ENCODE peak calls at places on chromosomes 4 and X, in ten cellular contexts. One of them, this sample, is unnamed.

GRCh38 chrX:108464604-108465003 is 25.0 kb downstream of the COL4A5 start:
- DNase-seq in body of pancreas: no peak
- DNase-seq in HT-29: no peak
- DNase-seq in activated CD4-positive, alpha-beta T cell treated with anti-CD3 and anti-CD28 coated beads, Interleukin-2, amount 50 U/mL, for 24 hours: no peak
- DNase-seq in nephron progenitor cell: no peak
- DNase-seq in heart right ventricle: no peak
- DNase-seq in ascending aorta: no peak
- DNase-seq in NCI-H1105: no peak
- DNase-seq in T47D: peak; percentile 57
- DNase-seq in SK-N-DZ: no peak
- DNase-seq in this sample: no peak

GRCh38 chr4:73520821-73521220 is 39.3 kb downstream of the AFM start:
- DNase-seq in ascending aorta: no peak
- DNase-seq in nephron progenitor cell: no peak
- DNase-seq in NCI-H1105: no peak
- DNase-seq in T47D: no peak
- DNase-seq in body of pancreas: no peak
- DNase-seq in SK-N-DZ: no peak
- DNase-seq in HT-29: no peak
- DNase-seq in heart right ventricle: no peak
- DNase-seq in activated CD4-positive, alpha-beta T cell treated with anti-CD3 and anti-CD28 coated beads, Interleukin-2, amount 50 U/mL, for 24 hours: no peak
- DNase-seq in this sample: no peak

GRCh38 chr4:161252520-161253141 is 911.2 kb downstream of the FSTL5 start:
- DNase-seq in T47D: peak; percentile 60
- DNase-seq in body of pancreas: no peak
- DNase-seq in SK-N-DZ: peak; percentile 37
- DNase-seq in nephron progenitor cell: no peak
- DNase-seq in ascending aorta: no peak
- DNase-seq in activated CD4-positive, alpha-beta T cell treated with anti-CD3 and anti-CD28 coated beads, Interleukin-2, amount 50 U/mL, for 24 hours: no peak
- DNase-seq in heart right ventricle: no peak
- DNase-seq in HT-29: peak; percentile 32
- DNase-seq in NCI-H1105: no peak
- DNase-seq in this sample: no peak

GRCh38 chr4:77196866-77197265 is 39.9 kb downstream of the CCNG2 start:
- DNase-seq in body of pancreas: no peak
- DNase-seq in activated CD4-positive, alpha-beta T cell treated with anti-CD3 and anti-CD28 coated beads, Interleukin-2, amount 50 U/mL, for 24 hours: no peak
- DNase-seq in T47D: no peak
- DNase-seq in heart right ventricle: no peak
- DNase-seq in nephron progenitor cell: no peak
- DNase-seq in SK-N-DZ: no peak
- DNase-seq in NCI-H1105: no peak
- DNase-seq in HT-29: no peak
- DNase-seq in ascending aorta: no peak
- DNase-seq in this sample: no peak

GRCh38 chrX:133660356-133660755 is 245.1 kb upstream of the GPC4 start:
- DNase-seq in body of pancreas: no peak
- DNase-seq in T47D: no peak
- DNase-seq in NCI-H1105: no peak
- DNase-seq in SK-N-DZ: no peak
- DNase-seq in ascending aorta: no peak
- DNase-seq in activated CD4-positive, alpha-beta T cell treated with anti-CD3 and anti-CD28 coated beads, Interleukin-2, amount 50 U/mL, for 24 hours: no peak
- DNase-seq in HT-29: no peak
- DNase-seq in nephron progenitor cell: no peak
- DNase-seq in heart right ventricle: no peak
- DNase-seq in this sample: no peak

GRCh38 chr4:102614801-102615200 is 113.6 kb downstream of the NFKB1 start:
- DNase-seq in T47D: no peak
- DNase-seq in body of pancreas: no peak
- DNase-seq in activated CD4-positive, alpha-beta T cell treated with anti-CD3 and anti-CD28 coated beads, Interleukin-2, amount 50 U/mL, for 24 hours: no peak
- DNase-seq in NCI-H1105: no peak
- DNase-seq in ascending aorta: no peak
- DNase-seq in SK-N-DZ: no peak
- DNase-seq in nephron progenitor cell: no peak
- DNase-seq in HT-29: no peak
- DNase-seq in heart right ventricle: no peak
- DNase-seq in this sample: no peak

GRCh38 chr4:181662383-181662782 is 580.8 kb upstream of the TENM3 start:
- DNase-seq in ascending aorta: no peak
- DNase-seq in NCI-H1105: peak; percentile 5
- DNase-seq in nephron progenitor cell: no peak
- DNase-seq in heart right ventricle: no peak
- DNase-seq in HT-29: no peak
- DNase-seq in T47D: peak; percentile 9
- DNase-seq in activated CD4-positive, alpha-beta T cell treated with anti-CD3 and anti-CD28 coated beads, Interleukin-2, amount 50 U/mL, for 24 hours: no peak
- DNase-seq in SK-N-DZ: no peak
- DNase-seq in body of pancreas: no peak
- DNase-seq in this sample: no peak

GRCh38 chrX:153882086-153882498 is 3.9 kb downstream of the L1CAM start:
- DNase-seq in nephron progenitor cell: no peak
- DNase-seq in T47D: no peak
- DNase-seq in activated CD4-positive, alpha-beta T cell treated with anti-CD3 and anti-CD28 coated beads, Interleukin-2, amount 50 U/mL, for 24 hours: no peak
- DNase-seq in HT-29: no peak
- DNase-seq in SK-N-DZ: no peak
- DNase-seq in ascending aorta: no peak
- DNase-seq in NCI-H1105: no peak
- DNase-seq in heart right ventricle: no peak
- DNase-seq in body of pancreas: no peak
- DNase-seq in this sample: no peak

GRCh38 chrX:135543924-135544323 is 23.5 kb downstream of the INTS6L start:
- DNase-seq in T47D: no peak
- DNase-seq in SK-N-DZ: no peak
- DNase-seq in body of pancreas: no peak
- DNase-seq in nephron progenitor cell: no peak
- DNase-seq in ascending aorta: no peak
- DNase-seq in activated CD4-positive, alpha-beta T cell treated with anti-CD3 and anti-CD28 coated beads, Interleukin-2, amount 50 U/mL, for 24 hours: no peak
- DNase-seq in NCI-H1105: no peak
- DNase-seq in HT-29: peak; percentile 11
- DNase-seq in heart right ventricle: no peak
- DNase-seq in this sample: no peak

GRCh38 chr4:11724731-11725130 is 296.0 kb upstream of the HS3ST1 start:
- DNase-seq in activated CD4-positive, alpha-beta T cell treated with anti-CD3 and anti-CD28 coated beads, Interleukin-2, amount 50 U/mL, for 24 hours: no peak
- DNase-seq in NCI-H1105: no peak
- DNase-seq in nephron progenitor cell: no peak
- DNase-seq in HT-29: no peak
- DNase-seq in T47D: no peak
- DNase-seq in body of pancreas: no peak
- DNase-seq in ascending aorta: no peak
- DNase-seq in heart right ventricle: no peak
- DNase-seq in SK-N-DZ: no peak
- DNase-seq in this sample: no peak

GRCh38 chr4:57094482-57095223 is 15.5 kb downstream of the IGFBP7 start:
- DNase-seq in SK-N-DZ: no peak
- DNase-seq in T47D: no peak
- DNase-seq in ascending aorta: no peak
- DNase-seq in activated CD4-positive, alpha-beta T cell treated with anti-CD3 and anti-CD28 coated beads, Interleukin-2, amount 50 U/mL, for 24 hours: no peak
- DNase-seq in body of pancreas: no peak
- DNase-seq in nephron progenitor cell: no peak
- DNase-seq in NCI-H1105: no peak
- DNase-seq in HT-29: no peak
- DNase-seq in heart right ventricle: no peak
- DNase-seq in this sample: no peak

GRCh38 chrX:155027509-155028066 is 944 bp downstream of the FUNDC2 start:
- DNase-seq in nephron progenitor cell: no peak
- DNase-seq in ascending aorta: no peak
- DNase-seq in NCI-H1105: peak; percentile 44
- DNase-seq in SK-N-DZ: peak; percentile 2
- DNase-seq in activated CD4-positive, alpha-beta T cell treated with anti-CD3 and anti-CD28 coated beads, Interleukin-2, amount 50 U/mL, for 24 hours: no peak
- DNase-seq in HT-29: peak; percentile 67
- DNase-seq in heart right ventricle: no peak
- DNase-seq in T47D: peak; percentile 12
- DNase-seq in body of pancreas: no peak
- DNase-seq in this sample: no peak

GRCh38 chr4:95545526-95545925 is 3.2 kb downstream of the UNC5C start:
- DNase-seq in heart right ventricle: no peak
- DNase-seq in SK-N-DZ: no peak
- DNase-seq in activated CD4-positive, alpha-beta T cell treated with anti-CD3 and anti-CD28 coated beads, Interleukin-2, amount 50 U/mL, for 24 hours: no peak
- DNase-seq in T47D: no peak
- DNase-seq in NCI-H1105: no peak
- DNase-seq in body of pancreas: no peak
- DNase-seq in nephron progenitor cell: no peak
- DNase-seq in HT-29: no peak
- DNase-seq in ascending aorta: no peak
- DNase-seq in this sample: no peak

GRCh38 chr4:13912436-13912835 is 284.9 kb upstream of the BOD1L1 start:
- DNase-seq in nephron progenitor cell: no peak
- DNase-seq in ascending aorta: no peak
- DNase-seq in body of pancreas: no peak
- DNase-seq in heart right ventricle: no peak
- DNase-seq in SK-N-DZ: no peak
- DNase-seq in T47D: no peak
- DNase-seq in HT-29: no peak
- DNase-seq in activated CD4-positive, alpha-beta T cell treated with anti-CD3 and anti-CD28 coated beads, Interleukin-2, amount 50 U/mL, for 24 hours: no peak
- DNase-seq in NCI-H1105: no peak
- DNase-seq in this sample: no peak

GRCh38 chr4:147042046-147042445 is 96.4 kb upstream of the TTC29 start:
- DNase-seq in heart right ventricle: no peak
- DNase-seq in body of pancreas: no peak
- DNase-seq in T47D: no peak
- DNase-seq in nephron progenitor cell: no peak
- DNase-seq in NCI-H1105: no peak
- DNase-seq in ascending aorta: no peak
- DNase-seq in SK-N-DZ: no peak
- DNase-seq in HT-29: no peak
- DNase-seq in activated CD4-positive, alpha-beta T cell treated with anti-CD3 and anti-CD28 coated beads, Interleukin-2, amount 50 U/mL, for 24 hours: no peak
- DNase-seq in this sample: no peak

This sample was measured in left cardiac atrium.